ENCODE peak calls at places on chromosomes 3 and 15, in nine cellular contexts. V is psoas muscle; P is brain microvascular endothelial cell; D is effector memory CD4-positive, alpha-beta T cell; H is cardiac muscle cell; O is heart left ventricle; Y is heart right ventricle; Z is GM23248; F is uterus. N is an unnamed sample.

GRCh38 chr3:160130950-160131349 is 94.3 kb upstream of the C3orf80 start:
- DNase-seq in V (no peak), P (peak), D (no peak), H (no peak), O (no peak), Y (no peak), Z (peak), F (no peak), N (no peak)

GRCh38 chr3:159458010-159458409 is 530.6 kb upstream of the IL12A start:
- DNase-seq in V (no peak), P (peak), D (no peak), H (no peak), O (no peak), Y (no peak), Z (peak), F (no peak), N (no peak)

GRCh38 chr15:51801391-51801835 is 28.0 kb upstream of the TMOD3 start:
- DNase-seq in V (peak), P (peak), D (no peak), H (peak), O (no peak), Y (peak), Z (peak), F (no peak), N (no peak)

GRCh38 chr15:89812126-89812846 is 2.4 kb downstream of the ANPEP start:
- DNase-seq in V (peak), P (no peak), D (no peak), H (no peak), O (peak), Y (peak), Z (peak), F (no peak), N (peak)

GRCh38 chr15:79028411-79028964 is 62.1 kb downstream of the RASGRF1 start:
- DNase-seq in V (no peak), P (peak), D (no peak), H (peak), O (no peak), Y (no peak), Z (peak), F (no peak), N (peak)

GRCh38 chr3:31695280-31696008 is 162.7 kb downstream of the STT3B start:
- DNase-seq in V (no peak), P (no peak), D (no peak), H (peak), O (no peak), Y (no peak), Z (peak), F (no peak), N (no peak)

GRCh38 chr3:11185564-11186317 is 31.4 kb downstream of the HRH1 start:
- DNase-seq in V (peak), P (peak), D (no peak), H (no peak), O (peak), Y (peak), Z (peak), F (peak), N (peak)

GRCh38 chr3:55622116-55622515 is 135.0 kb upstream of the WNT5A start:
- DNase-seq in V (no peak), P (peak), D (no peak), H (no peak), O (no peak), Y (no peak), Z (peak), F (no peak), N (no peak)

GRCh38 chr3:167361356-167361755 is 18.7 kb downstream of the ZBBX start:
- DNase-seq in V (no peak), P (no peak), D (no peak), H (no peak), O (no peak), Y (no peak), Z (no peak), F (no peak), N (no peak)

GRCh38 chr3:143634991-143635390 is 213.3 kb downstream of the SLC9A9 start:
- DNase-seq in V (no peak), P (no peak), D (no peak), H (no peak), O (no peak), Y (no peak), Z (no peak), F (no peak), N (no peak)

GRCh38 chr15:45026646-45027045 is 3.7 kb downstream of the SORD start:
- DNase-seq in V (no peak), P (no peak), D (no peak), H (peak), O (no peak), Y (no peak), Z (no peak), F (no peak), N (no peak)

GRCh38 chr3:134094491-134094890 is 64.8 kb upstream of the SLCO2A1 start:
- DNase-seq in V (no peak), P (no peak), D (no peak), H (no peak), O (no peak), Y (no peak), Z (peak), F (no peak), N (no peak)

GRCh38 chr3:187845826-187846225 is 100.6 kb upstream of the BCL6 start:
- DNase-seq in V (no peak), P (no peak), D (no peak), H (no peak), O (no peak), Y (no peak), Z (no peak), F (no peak), N (no peak)

GRCh38 chr15:27479232-27480140 is 508.5 kb downstream of the GABRG3 start:
- DNase-seq in V (no peak), P (no peak), D (no peak), H (no peak), O (no peak), Y (no peak), Z (peak), F (no peak), N (no peak)

GRCh38 chr3:197216914-197217313 is 81.5 kb downstream of the DLG1 start:
- DNase-seq in V (no peak), P (no peak), D (no peak), H (no peak), O (no peak), Y (no peak), Z (peak), F (no peak), N (no peak)

GRCh38 chr15:51620647-51621046 is 1.9 kb downstream of the DMXL2 start:
- DNase-seq in V (no peak), P (no peak), D (no peak), H (no peak), O (no peak), Y (no peak), Z (no peak), F (no peak), N (no peak)

GRCh38 chr3:197794115-197794514 is 3.1 kb downstream of the LRCH3 start:
- DNase-seq in V (no peak), P (no peak), D (no peak), H (no peak), O (no peak), Y (no peak), Z (no peak), F (no peak), N (no peak)

GRCh38 chr15:100334015-100334414 is 7.8 kb downstream of the ADAMTS17 start:
- DNase-seq in V (no peak), P (no peak), D (no peak), H (no peak), O (no peak), Y (no peak), Z (no peak), F (no peak), N (no peak)

GRCh38 chr3:117706731-117707130 is 997.2 kb downstream of the TUSC7 start:
- DNase-seq in V (no peak), P (no peak), D (no peak), H (no peak), O (no peak), Y (no peak), Z (peak), F (no peak), N (no peak)

GRCh38 chr3:143121240-143122088 is 1.9 kb downstream of the CHST2 start:
- DNase-seq in V (peak), P (peak), D (no peak), H (peak), O (peak), Y (peak), Z (peak), F (peak), N (peak)

GRCh38 chr3:148075829-148076716 is 621.6 kb upstream of the AGTR1 start:
- DNase-seq in V (no peak), P (peak), D (no peak), H (peak), O (no peak), Y (no peak), Z (peak), F (no peak), N (no peak)

GRCh38 chr15:58525926-58526538 is 94.2 kb downstream of the LIPC start:
- DNase-seq in V (no peak), P (no peak), D (no peak), H (no peak), O (no peak), Y (no peak), Z (peak), F (no peak), N (no peak)

GRCh38 chr15:51312132-51312531 is 26.3 kb downstream of the CYP19A1 start:
- DNase-seq in V (no peak), P (no peak), D (no peak), H (no peak), O (no peak), Y (no peak), Z (peak), F (no peak), N (no peak)

GRCh38 chr3:188299068-188299467 is 145.1 kb downstream of the LPP start:
- DNase-seq in V (no peak), P (peak), D (no peak), H (no peak), O (no peak), Y (no peak), Z (no peak), F (no peak), N (no peak)

GRCh38 chr3:13533823-13534435 is 15.0 kb upstream of the FBLN2 start:
- DNase-seq in V (peak), P (no peak), D (no peak), H (no peak), O (peak), Y (no peak), Z (no peak), F (no peak), N (peak)

GRCh38 chr3:194573680-194574437 is 59.4 kb downstream of the TMEM44 start:
- DNase-seq in V (peak), P (peak), D (no peak), H (peak), O (no peak), Y (peak), Z (peak), F (no peak), N (no peak)

GRCh38 chr3:194572944-194573491 is 60.2 kb downstream of the TMEM44 start:
- DNase-seq in V (no peak), P (no peak), D (no peak), H (no peak), O (no peak), Y (no peak), Z (peak), F (no peak), N (no peak)

GRCh38 chr3:194571491-194571941 is 61.7 kb downstream of the TMEM44 start:
- DNase-seq in V (no peak), P (no peak), D (no peak), H (no peak), O (no peak), Y (no peak), Z (no peak), F (no peak), N (no peak)

GRCh38 chr3:194570898-194571297 is 62.3 kb downstream of the TMEM44 start:
- DNase-seq in V (no peak), P (no peak), D (no peak), H (no peak), O (no peak), Y (no peak), Z (no peak), F (no peak), N (no peak)

DNA sequence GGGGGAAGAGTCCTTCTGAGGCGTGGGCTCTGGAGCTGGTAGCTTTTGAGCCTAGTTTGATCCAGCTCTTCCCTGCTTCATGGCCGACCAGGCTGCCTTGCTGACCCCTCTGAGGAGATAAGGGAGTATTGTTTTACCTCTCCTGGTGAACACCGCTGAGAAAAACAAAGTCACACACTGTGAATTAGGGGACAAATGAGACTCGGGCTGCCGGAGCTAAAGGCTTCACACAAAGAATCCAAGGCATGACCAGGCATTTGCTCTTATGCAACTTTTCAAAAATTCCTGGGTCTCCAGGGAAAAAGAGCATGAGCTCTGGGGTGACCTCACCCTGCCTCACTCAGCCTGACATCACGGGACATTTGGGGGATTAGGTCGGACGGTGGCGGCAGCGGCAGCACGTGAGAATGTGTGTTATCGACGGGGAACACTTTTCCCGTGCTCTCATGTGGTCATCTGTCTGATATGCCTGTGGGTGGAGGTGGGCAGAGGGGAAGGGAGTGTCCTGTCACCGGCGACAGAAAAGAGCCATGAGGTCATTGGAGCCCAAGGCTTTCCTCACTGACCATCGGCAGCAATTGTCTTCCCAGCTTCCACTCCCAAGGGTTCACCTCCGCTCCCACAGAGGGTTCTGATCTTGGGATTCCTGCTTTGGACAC is 61.0 kb downstream of the TMEM44 start:
- DNase-seq in V (peak), P (peak), D (no peak), H (peak), O (peak), Y (peak), Z (peak), F (peak), N (peak)
- H3K4me3 ChIP-seq in V (no peak), P (no peak), D (no peak), H (no peak), O (no peak), Y (no peak), Z (peak), F (no peak), N (no peak)

GRCh38 chr3:16936656-16937055 is 51.9 kb downstream of the PLCL2 start:
- DNase-seq in V (no peak), P (no peak), D (no peak), H (no peak), O (no peak), Y (no peak), Z (no peak), F (no peak), N (no peak)

GRCh38 chr3:16936233-16936632 is 51.5 kb downstream of the PLCL2 start:
- DNase-seq in V (no peak), P (no peak), D (no peak), H (no peak), O (no peak), Y (no peak), Z (no peak), F (no peak), N (no peak)

GRCh38 chr3:16928386-16929132 is 43.8 kb downstream of the PLCL2 start:
- DNase-seq in V (no peak), P (no peak), D (no peak), H (no peak), O (no peak), Y (no peak), Z (no peak), F (no peak), N (no peak)

GRCh38 chr3:16935766-16936165 is 51.0 kb downstream of the PLCL2 start:
- DNase-seq in V (no peak), P (no peak), D (no peak), H (no peak), O (no peak), Y (no peak), Z (no peak), F (no peak), N (no peak)

GRCh38 chr3:16932877-16933276 is 48.1 kb downstream of the PLCL2 start:
- DNase-seq in V (no peak), P (no peak), D (no peak), H (no peak), O (no peak), Y (no peak), Z (no peak), F (no peak), N (no peak)
- H3K4me3 ChIP-seq in V (no peak), P (no peak), D (no peak), H (no peak), O (no peak), Y (no peak), Z (no peak), F (no peak), N (no peak)

GRCh38 chr15:77631790-77632551 is 741 bp downstream of the LINGO1 start:
- DNase-seq in V (no peak), P (no peak), D (no peak), H (peak), O (no peak), Y (no peak), Z (no peak), F (no peak), N (no peak)
- H3K4me3 ChIP-seq in V (peak), P (no peak), D (no peak), H (peak), O (peak), Y (peak), Z (no peak), F (peak), N (peak)

GRCh38 chr3:184177331-184177731 is 2.7 kb downstream of the AP2M1 start:
- DNase-seq in V (peak), P (peak), D (no peak), H (peak), O (no peak), Y (no peak), Z (peak), F (no peak), N (peak)
- H3K4me3 ChIP-seq in V (peak), P (peak), D (no peak), H (no peak), O (peak), Y (peak), Z (peak), F (no peak), N (no peak)

GRCh38 chr3:18988619-18989229 is 159.6 kb upstream of the KCNH8 start:
- DNase-seq in V (no peak), P (no peak), D (no peak), H (peak), O (no peak), Y (no peak), Z (peak), F (no peak), N (no peak)
- H3K4me3 ChIP-seq in V (no peak), P (no peak), D (no peak), H (no peak), O (no peak), Y (no peak), Z (no peak), F (no peak), N (no peak)

GRCh38 chr3:100030914-100031313 is 83.4 kb downstream of the FILIP1L start:
- DNase-seq in V (no peak), P (no peak), D (no peak), H (no peak), O (no peak), Y (no peak), Z (no peak), F (no peak), N (no peak)
- H3K4me3 ChIP-seq in V (no peak), P (no peak), D (no peak), H (no peak), O (no peak), Y (no peak), Z (no peak), F (no peak), N (no peak)

DNA sequence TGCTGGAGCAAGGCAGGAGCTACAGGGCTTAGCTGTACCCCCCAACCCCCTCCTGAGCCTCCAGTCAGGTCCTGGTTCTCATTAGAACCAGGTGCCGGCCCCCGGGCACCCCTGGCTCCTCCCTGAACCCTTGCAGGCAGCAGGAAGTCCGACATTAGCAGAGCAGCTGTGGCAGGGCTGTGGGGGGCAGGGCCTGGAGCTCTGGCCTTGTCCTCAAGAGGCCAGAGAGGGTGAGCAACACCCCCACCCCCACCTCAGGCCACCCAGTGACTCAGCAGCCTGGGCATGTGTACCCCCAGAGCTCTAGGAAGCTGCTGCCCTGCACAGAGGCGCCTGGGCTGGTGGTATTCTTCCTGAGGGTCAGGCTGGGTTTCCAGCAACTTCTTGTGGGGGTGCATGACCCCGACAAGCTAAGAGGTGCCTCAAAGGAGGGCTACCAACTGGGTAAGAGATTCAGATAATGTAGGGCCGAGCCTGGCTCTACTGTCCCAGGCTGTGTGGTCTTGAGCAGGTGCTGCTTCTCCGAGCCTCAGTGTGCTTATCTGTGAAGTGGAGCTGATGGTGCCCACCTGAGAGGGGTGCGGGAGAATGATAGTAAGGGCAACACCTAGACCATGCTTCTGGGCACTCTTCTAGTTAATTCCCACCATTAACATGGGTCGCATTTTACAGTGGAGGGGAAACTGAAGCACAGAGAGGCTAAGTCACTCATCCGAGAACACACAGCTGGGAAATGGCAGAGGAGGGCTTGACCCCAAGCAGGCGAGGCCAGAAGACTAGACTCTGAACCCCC is 16.0 kb downstream of the H1-8 start:
- DNase-seq in V (peak), P (no peak), D (no peak), H (no peak), O (no peak), Y (no peak), Z (peak), F (no peak), N (no peak)
- H3K4me3 ChIP-seq in V (no peak), P (no peak), D (no peak), H (no peak), O (no peak), Y (no peak), Z (no peak), F (no peak), N (no peak)

DNA sequence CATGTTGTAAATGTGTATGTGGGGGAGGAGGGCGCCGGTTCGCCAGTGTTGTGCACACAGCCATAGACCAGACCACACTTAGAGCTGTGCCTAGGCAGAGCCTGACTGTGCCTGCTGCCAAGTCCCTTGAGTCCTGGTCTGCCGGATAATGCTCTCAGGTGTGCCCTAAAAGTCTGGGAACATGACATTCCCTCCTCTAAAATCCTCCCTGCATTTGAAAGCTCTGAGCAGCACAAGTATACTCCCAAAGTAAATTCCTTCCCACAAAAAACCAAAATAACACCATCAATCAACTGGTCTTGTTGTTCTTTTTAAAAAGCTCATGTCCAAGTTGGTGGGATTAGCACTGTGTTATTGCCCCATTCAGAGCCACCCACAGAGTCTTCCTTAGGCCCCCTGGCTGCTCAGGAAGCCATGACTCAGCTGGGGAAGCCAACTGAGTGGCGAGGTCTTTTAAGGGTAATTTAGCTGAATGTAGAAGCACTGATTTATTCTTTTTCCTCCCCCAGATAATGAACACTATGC is 147.8 kb upstream of the MCTP2 start:
- DNase-seq in V (no peak), P (peak), D (no peak), H (no peak), O (no peak), Y (no peak), Z (peak), F (peak), N (no peak)
- H3K4me3 ChIP-seq in V (no peak), P (no peak), D (no peak), H (no peak), O (no peak), Y (no peak), Z (peak), F (no peak), N (no peak)

GRCh38 chr3:112496368-112497067 is 2.8 kb downstream of the BTLA start:
- DNase-seq in V (no peak), P (no peak), D (no peak), H (no peak), O (no peak), Y (no peak), Z (no peak), F (no peak), N (no peak)

GRCh38 chr3:112500621-112501020 is 1.3 kb upstream of the BTLA start:
- DNase-seq in V (no peak), P (no peak), D (no peak), H (no peak), O (no peak), Y (no peak), Z (no peak), F (no peak), N (no peak)

GRCh38 chr3:112499328-112499727 is at the start of gene BTLA:
- DNase-seq in V (no peak), P (no peak), D (no peak), H (no peak), O (no peak), Y (no peak), Z (no peak), F (no peak), N (no peak)

GRCh38 chr3:112497897-112498548 is 1.2 kb downstream of the BTLA start:
- DNase-seq in V (no peak), P (no peak), D (no peak), H (no peak), O (no peak), Y (no peak), Z (no peak), F (no peak), N (no peak)

GRCh38 chr3:112498916-112499315 is 356 bp downstream of the BTLA start:
- DNase-seq in V (no peak), P (no peak), D (no peak), H (no peak), O (no peak), Y (no peak), Z (no peak), F (no peak), N (no peak)
- H3K4me3 ChIP-seq in V (no peak), P (no peak), D (peak), H (no peak), O (no peak), Y (no peak), Z (no peak), F (no peak), N (no peak)